ENCODE peak calls at places on chromosomes 1 and 21, in four cellular contexts. G is H1, S is GM12878, E is K562. V is an unnamed sample.

GRCh38 chr1:36024761-36025303 is 59.1 kb upstream of the TEKT2 start:
- DNase-seq in G (no peak), S (no peak), E (no peak), V (no peak)

GRCh38 chr1:3924186-3924815 is 24.2 kb upstream of the C1orf174 start:
- DNase-seq in G (no peak), S (no peak), E (no peak), V (no peak)

GRCh38 chr1:27144920-27145661 is 9.8 kb downstream of the SLC9A1 start:
- DNase-seq in G (no peak), S (no peak), E (no peak), V (no peak)

GRCh38 chr1:156773607-156774006 is 6.3 kb downstream of the PRCC start:
- DNase-seq in G (no peak), S (no peak), E (no peak), V (no peak)

GRCh38 chr1:61708953-61709907 is 15.7 kb downstream of the TM2D1 start:
- DNase-seq in G (no peak), S (no peak), E (no peak), V (no peak)

GRCh38 chr1:116472431-116472961 is 98.3 kb downstream of the CD58 start:
- DNase-seq in G (no peak), S (no peak), E (no peak), V (peak)

GRCh38 chr21:46483300-46484295 is 24.9 kb downstream of the DIP2A start:
- DNase-seq in G (no peak), S (no peak), E (no peak), V (no peak)

GRCh38 chr1:10899490-10900264 is 103.2 kb upstream of the CASZ1 start:
- DNase-seq in G (no peak), S (no peak), E (no peak), V (no peak)

GRCh38 chr21:39837861-39838359 is 29.3 kb upstream of the PCP4 start:
- DNase-seq in G (no peak), S (no peak), E (no peak), V (no peak)

GRCh38 chr1:34870395-34870794 is 10.8 kb upstream of the SMIM12 start:
- DNase-seq in G (no peak), S (no peak), E (no peak), V (no peak)

GRCh38 chr1:230381564-230381963 is 44.6 kb downstream of the PGBD5 start:
- DNase-seq in G (no peak), S (no peak), E (no peak), V (no peak)

DNA sequence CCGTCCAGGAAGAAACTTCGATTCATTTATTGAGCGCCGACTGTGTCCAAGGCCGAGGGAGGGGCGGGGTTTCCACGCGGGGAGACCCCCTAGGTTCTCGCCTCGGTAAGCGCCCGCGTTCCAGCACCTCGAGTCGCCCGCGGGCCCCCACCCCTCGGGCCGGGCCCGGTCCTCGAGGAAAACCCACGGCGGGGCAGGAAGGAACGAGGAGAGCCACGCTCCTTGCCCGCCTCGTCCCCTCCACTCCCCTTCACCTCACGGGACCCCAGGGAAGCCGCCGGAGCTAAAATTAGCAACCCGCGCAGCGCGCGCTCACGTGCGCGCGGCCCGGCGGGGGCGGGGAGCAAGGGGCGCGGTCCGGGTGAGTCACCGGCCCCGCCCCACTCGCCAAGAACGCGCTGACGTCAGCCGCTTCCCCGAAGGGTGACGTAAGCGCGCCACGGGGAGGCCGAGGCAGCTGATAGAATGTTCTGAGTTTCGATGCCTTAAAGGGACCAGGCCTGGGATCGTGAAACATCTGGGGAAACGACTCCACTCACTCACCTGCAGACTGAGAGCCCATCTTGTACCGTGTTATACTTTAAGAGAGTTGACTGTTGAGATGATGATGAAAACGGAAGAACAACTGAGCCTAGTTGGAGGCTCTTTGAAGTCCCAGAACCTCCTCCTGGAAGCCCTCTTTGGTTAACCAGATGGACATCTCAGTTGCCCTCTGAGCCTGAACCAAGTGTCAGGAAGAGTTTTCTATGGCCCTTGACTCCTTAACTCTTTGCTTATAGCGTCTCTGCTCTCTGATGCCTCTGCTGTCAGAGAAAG is 49.7 kb upstream of the ATF3 start:
- DNase-seq in G (peak), S (peak), E (peak), V (peak)
- TF ChIP-seq POLR2A in G (no peak), S (peak), E (peak), V (no peak)

DNA sequence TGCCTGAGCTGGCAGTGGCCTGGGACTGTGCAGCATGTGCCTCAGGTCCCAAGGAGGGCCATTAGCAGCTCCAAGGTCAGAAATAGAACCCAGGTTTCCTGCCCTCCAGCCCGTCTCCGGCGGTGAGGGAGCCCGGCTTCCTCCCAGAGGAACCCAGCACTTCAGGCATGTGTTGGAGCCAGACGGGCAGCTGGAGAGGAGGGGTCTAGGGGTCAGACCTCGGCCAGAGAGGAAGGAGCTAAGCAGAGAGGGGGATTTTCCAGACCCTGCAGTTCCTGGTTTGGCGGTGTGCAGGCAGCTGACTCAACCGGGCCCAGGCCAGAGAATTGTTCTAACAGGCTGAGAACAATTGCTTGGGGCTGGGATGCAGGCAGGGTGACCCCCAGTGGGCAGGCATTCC is 37.1 kb downstream of the HSPG2 start:
- DNase-seq in G (no peak), S (no peak), E (no peak), V (no peak)
- TF ChIP-seq SIN3A in G (no peak), S (no peak), E (no peak), V (no peak)

DNA sequence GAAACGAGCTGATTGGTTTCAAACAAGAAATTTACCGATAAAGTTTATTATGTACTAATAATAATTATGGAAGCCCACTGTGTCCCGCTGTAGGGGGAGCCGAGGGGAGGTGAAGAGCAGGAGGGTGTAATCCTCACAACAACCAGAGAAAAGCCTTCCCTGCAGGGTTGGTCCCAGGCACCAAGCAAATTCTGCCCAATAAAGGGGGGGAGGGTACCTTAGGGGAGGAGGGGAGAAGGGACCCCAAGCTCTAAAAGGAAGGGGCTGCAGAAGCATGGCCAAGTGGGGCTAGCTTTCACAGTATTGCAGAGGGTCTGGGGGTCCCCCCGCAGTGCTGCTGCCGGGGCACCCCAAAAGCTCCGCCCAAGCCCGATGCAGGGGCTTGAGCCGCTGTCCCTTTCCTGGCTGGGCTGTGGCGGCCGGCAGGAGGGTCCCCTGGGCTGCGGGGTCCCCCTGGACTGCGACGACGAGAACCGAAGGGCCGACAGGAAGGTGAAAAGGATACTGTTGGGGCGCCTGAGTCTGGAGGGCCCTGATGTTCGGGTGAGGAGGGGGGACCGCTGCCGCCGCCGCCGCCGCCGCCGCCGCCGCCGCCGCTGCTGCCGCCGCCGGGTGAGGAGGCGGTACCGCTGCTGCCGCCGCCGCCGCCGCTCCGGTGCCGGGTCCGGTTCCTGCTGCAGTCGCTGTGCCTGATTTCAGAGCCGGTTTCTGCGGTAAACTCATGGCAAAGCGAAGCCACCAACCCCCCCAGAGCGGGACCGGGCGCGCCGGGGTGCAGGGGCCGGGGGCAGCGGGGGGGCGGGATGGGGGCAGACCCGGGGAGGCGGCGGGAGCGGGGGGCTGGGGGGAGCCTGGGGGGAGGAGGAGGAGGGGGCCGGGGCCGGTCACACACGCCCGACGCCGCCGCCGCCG is 771 bp downstream of the EIF4G3 start:
- DNase-seq in G (no peak), S (no peak), E (peak), V (no peak)
- TF ChIP-seq ATF2 in G (no peak), S (no peak), E (no peak), V (no peak)

GRCh38 chr1:53367503-53368313 is 39.8 kb upstream of the LRP8 start:
- DNase-seq in G (no peak), S (peak), E (peak), V (no peak)
- TF ChIP-seq POLR2A in G (no peak), S (peak), E (no peak), V (no peak)